ENCODE peak calls at places on chromosomes 7 and 10, in eight cellular contexts. H is A549, J is GM10248, Z is ovary, R is coronary artery, D is brain microvascular endothelial cell, G is fibroblast of lung, S is GM20000. W is an unnamed sample.

GRCh38 chr7:71775648-71776047 is 636.5 kb downstream of the CALN1 start:
- DNase-seq in J (no peak), Z (no peak), G (no peak), R (no peak), H (no peak), D (no peak), S (no peak), W (no peak)

GRCh38 chr7:112290065-112290464 is 83.6 kb downstream of the ZNF277 start:
- DNase-seq in D (no peak), G (peak; percentile 2), S (no peak), H (no peak), R (no peak), J (no peak), Z (no peak), W (no peak)

GRCh38 chr10:96833220-96834001 is 1.3 kb downstream of the LCOR start:
- DNase-seq in J (peak; percentile 30), Z (no peak), S (no peak), H (peak; percentile 24), G (peak; percentile 23), R (no peak), D (no peak), W (peak; percentile 34)

GRCh38 chr7:50349963-50350944 is 45.7 kb downstream of the IKZF1 start:
- DNase-seq in R (no peak), S (peak; percentile 65), H (no peak), D (no peak), Z (no peak), G (no peak), J (peak; percentile 57), W (peak; percentile 68)

GRCh38 chr7:38153515-38153914 is 24.5 kb upstream of the STARD3NL start:
- DNase-seq in D (no peak), G (no peak), R (no peak), H (no peak), J (no peak), S (no peak), Z (no peak), W (no peak)

GRCh38 chr10:70510904-70511303 is 32.3 kb downstream of the PALD1 start:
- DNase-seq in S (no peak), Z (no peak), H (no peak), R (no peak), J (no peak), D (no peak), G (peak; percentile 48), W (no peak)

GRCh38 chr10:120962386-120963052 is 111.4 kb downstream of the WDR11 start:
- DNase-seq in G (no peak), J (no peak), S (no peak), R (peak; percentile 46), Z (no peak), H (no peak), D (no peak), W (no peak)

GRCh38 chr10:24882047-24882698 is 70.2 kb downstream of the PRTFDC1 start:
- DNase-seq in S (no peak), D (peak; percentile 53), R (no peak), H (no peak), Z (no peak), J (no peak), G (peak; percentile 83), W (no peak)

GRCh38 chr10:122112625-122113160 is 123.7 kb downstream of the TACC2 start:
- DNase-seq in Z (peak; percentile 89), G (peak; percentile 96), H (peak; percentile 96), R (peak; percentile 96), S (peak; percentile 51), D (peak; percentile 90), J (peak; percentile 29), W (peak; percentile 46)

GRCh38 chr10:96665306-96665705 is 55.0 kb downstream of the PIK3AP1 start:
- DNase-seq in R (no peak), H (peak; percentile 27), J (no peak), D (peak; percentile 56), S (no peak), Z (no peak), G (no peak), W (no peak)

GRCh38 chr7:47333131-47333887 is 248.6 kb downstream of the TNS3 start:
- DNase-seq in Z (no peak), S (no peak), J (no peak), R (no peak), G (no peak), H (no peak), D (no peak), W (no peak)

GRCh38 chr10:215444-215843 is 80.2 kb downstream of the ZMYND11 start:
- DNase-seq in R (no peak), D (no peak), H (no peak), S (no peak), J (no peak), Z (no peak), G (no peak), W (no peak)

GRCh38 chr10:87740232-87740631 is 77.8 kb downstream of the ATAD1 start:
- DNase-seq in S (no peak), D (no peak), H (peak; percentile 50), G (peak; percentile 94), Z (no peak), J (no peak), R (no peak), W (no peak)

GRCh38 chr7:135342887-135343286 is 109.2 kb downstream of the STRA8 start:
- DNase-seq in R (no peak), D (no peak), J (no peak), G (no peak), S (no peak), H (no peak), Z (no peak), W (no peak)

GRCh38 chr7:135343361-135343760 is 109.7 kb downstream of the STRA8 start:
- DNase-seq in J (no peak), Z (no peak), D (no peak), R (no peak), H (no peak), S (no peak), G (no peak), W (no peak)

GRCh38 chr7:135337506-135337905 is 103.9 kb downstream of the STRA8 start:
- DNase-seq in Z (no peak), J (no peak), H (no peak), G (no peak), R (peak; percentile 52), S (no peak), D (no peak), W (no peak)

GRCh38 chr7:135338151-135338550 is 104.5 kb downstream of the STRA8 start:
- DNase-seq in H (no peak), S (no peak), D (no peak), R (peak; percentile 7), G (no peak), J (no peak), Z (no peak), W (no peak)

GRCh38 chr7:135341049-135341448 is 107.4 kb downstream of the STRA8 start:
- DNase-seq in D (no peak), Z (no peak), H (no peak), J (no peak), S (no peak), G (no peak), R (no peak), W (no peak)
- TF ChIP-seq CTCF in D (no peak), Z (no peak), H (no peak), J (no peak), S (no peak), G (no peak), R (no peak), W (no peak)

GRCh38 chr7:27418544-27418943 is 175.9 kb downstream of the EVX1 start:
- DNase-seq in J (no peak), D (no peak), S (no peak), R (no peak), G (no peak), H (no peak), Z (no peak), W (no peak)
- TF ChIP-seq CTCF in J (no peak), D (no peak), S (no peak), R (no peak), G (no peak), H (no peak), Z (no peak), W (no peak)

DNA sequence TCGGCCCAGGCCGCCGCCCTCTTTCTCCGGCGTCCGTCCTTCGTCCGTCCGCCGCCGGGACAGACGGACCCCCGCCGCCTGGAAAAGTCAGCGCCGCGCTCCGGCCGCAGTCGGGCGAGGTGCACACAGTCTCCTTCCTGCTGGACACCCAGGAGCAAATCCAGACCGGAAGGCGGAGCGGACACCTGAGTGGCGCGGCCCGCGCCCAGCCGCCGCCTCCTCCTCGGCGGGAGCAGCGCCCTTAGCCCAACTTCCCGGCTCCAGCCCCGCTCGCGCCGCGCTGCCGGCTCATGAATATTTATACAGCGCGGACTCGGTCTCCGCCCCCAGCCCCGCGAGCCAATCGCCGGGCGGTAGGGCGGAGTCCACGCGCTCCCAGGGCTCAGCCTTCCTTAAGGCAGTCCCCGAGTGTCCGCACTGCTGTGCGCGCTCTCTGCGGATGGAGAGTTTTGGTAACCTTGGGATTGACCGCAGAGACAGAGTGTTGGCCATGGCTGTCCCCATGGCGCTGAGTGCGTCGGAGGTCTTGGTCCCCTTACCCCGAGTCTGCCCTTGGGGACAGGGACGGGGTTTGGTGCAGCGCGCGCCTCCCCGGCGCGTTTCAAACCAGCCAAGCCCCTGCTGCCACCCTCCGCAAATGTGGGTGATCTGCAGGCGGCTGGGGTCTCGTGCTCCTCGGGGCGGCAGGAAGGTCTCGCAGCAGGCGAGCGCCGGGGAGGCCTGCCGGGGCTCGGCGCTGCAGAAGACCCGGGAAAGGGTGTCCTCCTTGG is at the start of gene FZD8:
- DNase-seq in G (peak; percentile 89), R (peak; percentile 91), H (peak; percentile 92), Z (peak; percentile 92), D (peak; percentile 81), S (peak; percentile 91), J (peak; percentile 86), W (peak; percentile 90)
- TF ChIP-seq CTCF in G (no peak), R (no peak), H (no peak), Z (peak; percentile 6), D (peak; percentile 46), S (no peak), J (no peak), W (peak; percentile 28)

GRCh38 chr7:126790763-126791162 is 462.0 kb downstream of the GRM8 start:
- DNase-seq in H (no peak), J (no peak), R (no peak), G (no peak), D (no peak), S (no peak), Z (no peak), W (no peak)
- TF ChIP-seq CTCF in H (no peak), J (no peak), R (no peak), G (no peak), D (peak; percentile 44), S (no peak), Z (no peak), W (no peak)

DNA sequence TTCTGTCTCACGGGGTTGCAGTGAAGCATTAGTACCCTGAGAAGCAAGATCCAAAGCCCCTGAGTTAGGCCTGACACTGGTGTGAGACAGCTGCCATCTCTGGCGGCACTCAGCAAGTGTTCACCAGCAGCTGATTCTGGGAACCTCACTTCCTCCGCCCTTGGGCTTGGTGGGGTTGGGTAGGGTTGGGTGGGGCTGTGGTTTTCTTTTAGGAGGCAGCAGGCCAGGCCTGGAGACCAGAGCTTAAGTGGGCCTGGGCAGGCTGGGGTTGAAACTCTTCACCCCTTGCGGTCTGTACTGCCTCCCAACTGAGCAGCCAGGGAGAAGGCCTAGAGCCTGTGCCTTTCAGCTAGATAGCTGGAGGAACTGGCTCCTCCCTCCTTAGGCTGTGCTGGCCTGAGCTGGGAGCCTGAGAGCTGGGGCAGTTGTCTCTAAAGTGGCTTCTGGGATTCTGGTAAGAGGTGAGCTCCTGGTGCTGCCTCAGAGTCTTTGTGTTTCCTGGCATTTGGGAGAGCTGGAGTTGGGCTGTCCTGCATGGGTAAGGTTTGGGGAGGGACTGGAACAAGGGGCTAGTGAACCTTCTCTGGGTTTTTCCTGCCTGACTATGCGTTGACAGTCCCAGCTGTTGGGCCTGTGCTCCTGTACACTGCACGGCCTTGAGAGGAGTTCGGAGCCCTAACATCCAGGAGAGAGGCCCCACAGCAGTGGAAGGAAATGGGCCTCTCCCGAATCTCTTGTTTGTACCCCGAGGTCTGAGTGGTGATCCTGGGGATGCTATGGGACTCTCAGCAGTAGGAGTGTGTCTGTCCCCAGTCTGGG is 5.1 kb downstream of the TSPAN14 start:
- DNase-seq in H (no peak), Z (peak; percentile 47), S (peak; percentile 71), D (no peak), G (peak; percentile 89), J (peak; percentile 73), R (no peak), W (peak; percentile 72)
- TF ChIP-seq CTCF in H (no peak), Z (no peak), S (no peak), D (peak; percentile 23), G (no peak), J (no peak), R (no peak), W (no peak)